ENCODE peak calls at places on chromosomes 16 and 17, in four cellular contexts. E is CD4-positive, CD25-positive, alpha-beta regulatory T cell; N is breast epithelium; J is ascending aorta. D is an unnamed sample. For H3K9me3, the result is how much of the 10 kb centered on the place peaks cover.

GRCh38 chr17:73349138-73349537 is 37.3 kb upstream of the CDC42EP4 start:
- DNase-seq in N (peak), E (no peak), J (no peak), D (no peak)

GRCh38 chr16:54317306-54317705 is 30.7 kb upstream of the IRX3 start:
- DNase-seq in J (no peak), E (no peak), N (no peak), D (no peak)

GRCh38 chr17:40915199-40915661 is 22.2 kb downstream of the KRT23 start:
- DNase-seq in J (no peak), E (no peak), N (no peak), D (no peak)

GRCh38 chr16:12697437-12697836 is 106.2 kb downstream of the CPPED1 start:
- DNase-seq in J (no peak), E (no peak), N (no peak), D (no peak)

GRCh38 chr17:6482105-6482455 is 37.8 kb downstream of the PIMREG start:
- DNase-seq in N (no peak), E (no peak), J (no peak), D (no peak)

GRCh38 chr16:84354306-84354705 is 14.0 kb upstream of the ATP2C2 start:
- DNase-seq in N (no peak), J (no peak), E (no peak), D (no peak)

GRCh38 chr17:82653651-82654528 is 5.6 kb upstream of the WDR45B start:
- DNase-seq in J (no peak), E (no peak), N (no peak), D (no peak)

GRCh38 chr16:47927330-47927729 is 228.5 kb downstream of the ABCC12 start:
- DNase-seq in N (no peak), E (no peak), J (no peak), D (no peak)

GRCh38 chr16:3388325-3388724 is 12.5 kb downstream of the ZSCAN32 start:
- DNase-seq in N (no peak), J (no peak), E (no peak), D (no peak)

GRCh38 chr16:3377917-3378316 is 22.2 kb downstream of the OR2C1 start:
- DNase-seq in J (no peak), N (no peak), E (no peak), D (no peak)

GRCh38 chr16:3383045-3383448 is 17.8 kb downstream of the ZSCAN32 start:
- DNase-seq in J (no peak), N (no peak), E (no peak), D (no peak)
- H3K9me3 ChIP-seq in J (half or more), N (half or more), E (half or more), D (under half)

DNA sequence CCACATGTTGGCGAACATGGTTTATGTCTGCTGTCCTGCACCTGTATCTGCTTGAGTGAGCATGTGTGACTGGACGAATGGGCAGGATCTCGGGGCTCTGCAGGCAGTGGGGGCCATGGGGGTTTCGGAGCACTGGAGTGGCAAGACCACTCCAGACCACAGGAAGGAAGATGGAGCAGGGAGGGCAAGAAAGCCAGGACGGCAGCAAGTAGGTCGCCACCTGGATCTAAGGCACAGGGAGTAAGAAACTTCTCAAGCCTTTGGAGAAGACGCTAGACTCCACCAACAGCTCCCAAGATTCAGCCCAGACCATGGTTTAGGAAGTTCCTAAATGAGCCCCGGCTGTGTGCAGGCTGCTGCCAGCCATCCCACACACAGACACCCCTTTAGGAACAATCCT is 32.8 kb upstream of the C16orf95 start:
- DNase-seq in N (no peak), E (no peak), J (no peak), D (no peak)
- H3K9me3 ChIP-seq in N (under half), E (under half), J (under half), D (under half)

DNA sequence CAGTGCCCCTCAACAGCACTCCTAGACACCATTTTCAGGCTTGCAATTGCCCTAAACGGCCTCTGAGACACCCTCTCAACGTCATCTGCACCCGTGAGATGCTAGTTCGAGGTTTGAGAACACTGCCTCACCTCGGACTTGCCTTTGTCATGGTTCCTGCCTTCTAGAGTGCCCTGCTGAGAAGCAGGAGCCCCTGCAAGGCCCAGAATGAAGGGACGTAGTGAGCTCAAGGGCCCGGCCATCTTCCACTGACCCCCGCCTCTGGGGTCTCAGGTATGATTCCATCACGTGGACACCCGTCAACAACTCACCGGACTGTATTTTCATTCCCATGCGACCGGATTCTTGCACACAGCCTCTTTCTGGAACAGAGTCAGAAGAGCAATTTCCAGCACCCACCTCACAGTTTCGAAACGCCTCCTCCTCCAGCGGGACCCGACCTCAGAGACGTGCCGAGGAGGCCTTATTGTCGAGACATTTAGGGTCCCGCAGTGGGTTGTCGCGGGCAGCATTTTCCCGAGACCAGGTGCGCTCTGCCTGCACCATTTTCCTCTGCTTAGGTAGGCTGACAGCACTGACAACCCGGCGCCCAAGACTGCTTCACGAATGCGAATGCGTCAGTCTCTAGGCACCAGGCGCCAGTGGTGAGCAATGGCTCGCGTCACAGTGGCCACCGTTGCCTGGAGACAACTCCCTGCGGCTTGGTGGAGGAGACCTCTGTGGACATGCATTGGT is 999.9 kb downstream of the KCNJ18 start:
- DNase-seq in N (no peak), J (no peak), E (no peak), D (peak)
- H3K9me3 ChIP-seq in N (under half), J (under half), E (under half), D (under half)

GRCh38 chr17:50584749-50585148 is 24.2 kb downstream of the CACNA1G start:
- DNase-seq in J (no peak), E (no peak), N (no peak), D (peak)

GRCh38 chr17:50581316-50581715 is 20.8 kb downstream of the CACNA1G start:
- DNase-seq in J (no peak), N (no peak), E (no peak), D (no peak)

GRCh38 chr17:50583636-50584035 is 23.1 kb downstream of the CACNA1G start:
- DNase-seq in J (no peak), E (no peak), N (no peak), D (peak)

GRCh38 chr17:50584116-50584515 is 23.6 kb downstream of the CACNA1G start:
- DNase-seq in J (no peak), E (no peak), N (no peak), D (peak)

GRCh38 chr17:50582741-50583140 is 22.2 kb downstream of the CACNA1G start:
- DNase-seq in E (no peak), N (no peak), J (no peak), D (no peak)
- H3K9me3 ChIP-seq in E (under half), N (under half), J (under half), D (under half)

GRCh38 chr17:52209507-52209906 is 51.0 kb upstream of the CA10 start:
- DNase-seq in N (no peak), E (no peak), J (no peak), D (no peak)
- H3K9me3 ChIP-seq in N (under half), E (under half), J (under half), D (under half)